ENCODE peak calls at places on chromosomes 13 and 19, in ten cellular contexts. X is heart left ventricle; V is hepatocyte; U is ascending aorta; D is CD4-positive, alpha-beta memory T cell; Z is gastrocnemius medialis; A is fibroblast of lung; C is AG04450; I is heart right ventricle; G is cardiac muscle cell. T is an unnamed sample. For H3K9me3, the result is how much of the 10 kb centered on the place peaks cover.

GRCh38 chr19:40143612-40144011 is 47.6 kb upstream of the MAP3K10 start:
- DNase-seq in C (no peak), V (no peak), I (peak), X (no peak), A (peak), D (peak), U (no peak), G (no peak), Z (no peak), T (no peak)

GRCh38 chr13:51534075-51534817 is 50.0 kb upstream of the WDFY2 start:
- DNase-seq in D (peak), Z (no peak), G (no peak), X (peak), U (peak), C (no peak), A (no peak), V (no peak), I (peak), T (no peak)

GRCh38 chr13:100601716-100602115 is 13.1 kb upstream of the GGACT start:
- DNase-seq in Z (no peak), D (no peak), G (no peak), V (no peak), I (no peak), U (no peak), C (no peak), A (no peak), X (no peak), T (no peak)

GRCh38 chr13:100305398-100305797 is 216.5 kb downstream of the PCCA start:
- DNase-seq in U (no peak), I (no peak), V (no peak), D (no peak), G (no peak), C (no peak), A (no peak), X (no peak), Z (no peak), T (no peak)

GRCh38 chr13:30895773-30896172 is 10.3 kb upstream of the MEDAG start:
- DNase-seq in X (no peak), G (peak), U (peak), D (no peak), C (peak), I (no peak), A (peak), V (peak), Z (peak), T (no peak)

GRCh38 chr13:99392126-99392805 is 85.1 kb upstream of the GPR183 start:
- DNase-seq in X (no peak), C (no peak), Z (no peak), U (peak), G (no peak), A (no peak), V (no peak), D (no peak), I (no peak), T (no peak)

GRCh38 chr19:49713236-49713845 is 22.4 kb downstream of the CPT1C start:
- DNase-seq in Z (no peak), C (no peak), X (no peak), A (no peak), V (no peak), I (no peak), D (no peak), U (no peak), G (no peak), T (no peak)

GRCh38 chr13:20815469-20815868 is 41.7 kb upstream of the EEF1AKMT1 start:
- DNase-seq in D (no peak), C (no peak), X (no peak), V (no peak), I (no peak), A (no peak), Z (no peak), G (no peak), U (no peak), T (no peak)

GRCh38 chr19:6150289-6150688 is 14.8 kb downstream of the ACSBG2 start:
- DNase-seq in Z (no peak), V (no peak), X (no peak), G (no peak), C (no peak), I (no peak), D (no peak), U (peak), A (no peak), T (no peak)

GRCh38 chr13:31772231-31772630 is 32.9 kb downstream of the RXFP2 start:
- DNase-seq in I (no peak), Z (no peak), C (no peak), A (no peak), G (no peak), V (no peak), D (no peak), U (no peak), X (no peak), T (peak)

GRCh38 chr13:113786262-113786841 is 27.3 kb downstream of the TMEM255B start:
- DNase-seq in I (no peak), D (peak), Z (no peak), U (no peak), V (no peak), A (peak), X (no peak), C (peak), G (peak), T (no peak)

GRCh38 chr13:76552373-76552772 is 333.8 kb downstream of the KCTD12 start:
- DNase-seq in X (no peak), I (no peak), V (no peak), A (no peak), G (peak), C (no peak), U (no peak), D (no peak), Z (no peak), T (no peak)

GRCh38 chr19:9885077-9885552 is 50.0 kb downstream of the PIN1 start:
- DNase-seq in D (no peak), G (peak), C (no peak), V (peak), U (no peak), A (peak), X (peak), Z (no peak), I (peak), T (peak)

GRCh38 chr13:46170687-46171086 is 11.3 kb downstream of the LCP1 start:
- DNase-seq in Z (no peak), D (peak), A (peak), C (no peak), V (no peak), U (no peak), X (no peak), I (no peak), G (peak), T (no peak)

GRCh38 chr13:73429691-73430090 is 370.9 kb downstream of the KLF5 start:
- DNase-seq in Z (no peak), G (peak), C (no peak), I (no peak), A (no peak), D (no peak), V (no peak), U (no peak), X (no peak), T (no peak)

GRCh38 chr13:33519561-33520479 is 234.3 kb upstream of the STARD13 start:
- DNase-seq in A (peak), D (no peak), V (no peak), Z (no peak), X (no peak), I (no peak), U (no peak), C (peak), G (peak), T (no peak)

GRCh38 chr19:15986694-15987093 is 37.9 kb downstream of the OR10H4 start:
- DNase-seq in A (no peak), V (no peak), G (no peak), C (no peak), D (peak), Z (no peak), I (no peak), U (no peak), X (no peak), T (no peak)

GRCh38 chr19:2719910-2720776 is 1.0 kb downstream of the DIRAS1 start:
- DNase-seq in X (peak), C (no peak), A (peak), Z (no peak), D (no peak), G (peak), I (peak), U (no peak), V (no peak), T (no peak)

GRCh38 chr19:6616011-6616410 is 25.1 kb upstream of the CD70 start:
- DNase-seq in G (peak), V (no peak), D (no peak), X (no peak), A (no peak), Z (no peak), C (no peak), U (no peak), I (no peak), T (no peak)

GRCh38 chr13:70523622-70524021 is 415.4 kb upstream of the KLHL1 start:
- DNase-seq in A (peak), D (no peak), Z (no peak), C (no peak), U (no peak), V (no peak), X (no peak), I (peak), G (no peak), T (no peak)

GRCh38 chr13:20831254-20831653 is 57.5 kb upstream of the EEF1AKMT1 start:
- DNase-seq in I (no peak), U (no peak), V (no peak), X (no peak), Z (no peak), G (no peak), C (no peak), D (no peak), A (no peak), T (no peak)

GRCh38 chr19:9878511-9879196 is 43.5 kb downstream of the PIN1 start:
- DNase-seq in X (no peak), G (peak), U (no peak), C (no peak), D (no peak), V (no peak), Z (no peak), I (no peak), A (no peak), T (no peak)

GRCh38 chr13:94020833-94021232 is 458.6 kb downstream of the DCT start:
- DNase-seq in Z (no peak), V (no peak), X (no peak), U (no peak), A (peak), I (no peak), G (no peak), D (no peak), C (no peak), T (no peak)

GRCh38 chr13:57634829-57635165 is 3.3 kb downstream of the PCDH17 start:
- DNase-seq in Z (no peak), D (no peak), G (no peak), C (no peak), V (peak), U (no peak), A (no peak), I (peak), X (peak), T (no peak)

GRCh38 chr19:40411958-40412499 is 1.1 kb downstream of the PRX start:
- DNase-seq in U (no peak), V (no peak), G (no peak), Z (peak), A (no peak), C (no peak), I (no peak), D (no peak), X (no peak), T (no peak)

GRCh38 chr19:55461974-55462628 is 659 bp upstream of the ISOC2 start:
- DNase-seq in C (no peak), X (no peak), U (no peak), I (no peak), A (peak), D (no peak), Z (no peak), V (no peak), G (peak), T (peak)

GRCh38 chr19:2188708-2189385 is 25.1 kb downstream of the DOT1L start:
- DNase-seq in C (peak), U (no peak), X (no peak), A (peak), D (no peak), V (no peak), Z (no peak), G (no peak), I (no peak), T (no peak)

GRCh38 chr13:69389899-69390298 is 717.7 kb upstream of the ATXN8OS start:
- DNase-seq in V (peak), C (no peak), I (no peak), D (no peak), G (no peak), Z (no peak), A (peak), U (no peak), X (no peak), T (no peak)

GRCh38 chr19:40424637-40425449 is 949 bp downstream of the SERTAD1 start:
- DNase-seq in X (no peak), U (no peak), A (peak), D (no peak), Z (peak), C (no peak), V (no peak), G (peak), I (no peak), T (peak)

GRCh38 chr13:75357576-75358295 is 124.2 kb downstream of the TBC1D4 start:
- DNase-seq in U (no peak), D (peak), X (no peak), Z (no peak), V (peak), I (no peak), G (peak), C (no peak), A (peak), T (peak)

GRCh38 chr19:5894704-5895349 is 8.8 kb downstream of the NDUFA11 start:
- DNase-seq in D (no peak), I (no peak), G (no peak), V (no peak), C (no peak), U (no peak), A (no peak), X (no peak), Z (no peak), T (no peak)

GRCh38 chr13:25463496-25463895 is 91.7 kb downstream of the ATP8A2 start:
- DNase-seq in Z (no peak), V (no peak), X (no peak), I (no peak), D (no peak), A (no peak), C (no peak), G (no peak), U (no peak), T (no peak)

GRCh38 chr19:11982526-11982925 is 17.7 kb downstream of the ZNF763 start:
- DNase-seq in U (no peak), V (no peak), X (no peak), Z (no peak), G (no peak), A (no peak), C (no peak), I (no peak), D (no peak), T (no peak)

GRCh38 chr13:21894703-21895699 is 224.1 kb downstream of the FGF9 start:
- DNase-seq in X (no peak), D (no peak), Z (no peak), A (no peak), G (no peak), V (no peak), U (peak), I (no peak), C (no peak), T (no peak)
- H3K9me3 ChIP-seq in X (under half), D (under half), Z (under half), A (under half), G (under half), V (under half), U (under half), I (under half), C (under half), T (under half)

GRCh38 chr19:57288373-57288772 is 8.1 kb downstream of the ZNF460 start:
- DNase-seq in G (no peak), C (no peak), A (no peak), X (no peak), U (no peak), V (no peak), D (no peak), I (no peak), Z (no peak), T (no peak)
- H3K9me3 ChIP-seq in G (under half), C (under half), A (under half), X (under half), U (half or more), V (under half), D (under half), I (under half), Z (under half), T (under half)

GRCh38 chr19:21335721-21336120 is 6.5 kb upstream of the ZNF708 start:
- DNase-seq in X (no peak), A (no peak), V (no peak), G (no peak), C (no peak), I (no peak), Z (no peak), U (no peak), D (no peak), T (no peak)
- H3K9me3 ChIP-seq in X (under half), A (under half), V (under half), G (under half), C (under half), I (under half), Z (under half), U (under half), D (under half), T (under half)

GRCh38 chr13:27915301-27916207 is 4.2 kb upstream of the PDX1 start:
- DNase-seq in D (no peak), A (no peak), I (no peak), U (no peak), G (no peak), C (no peak), X (no peak), V (no peak), Z (no peak), T (no peak)
- H3K9me3 ChIP-seq in D (under half), A (under half), I (under half), U (under half), G (under half), C (under half), X (under half), V (under half), Z (under half), T (under half)

GRCh38 chr13:110210604-110210985 is 96.4 kb downstream of the COL4A1 start:
- DNase-seq in A (no peak), Z (no peak), I (no peak), U (no peak), D (no peak), X (no peak), V (no peak), C (no peak), G (no peak), T (no peak)

GRCh38 chr13:110208116-110208515 is 98.8 kb downstream of the COL4A1 start:
- DNase-seq in U (no peak), D (no peak), C (no peak), Z (no peak), V (no peak), A (no peak), X (no peak), I (no peak), G (no peak), T (no peak)

GRCh38 chr13:110211046-110211445 is 95.9 kb downstream of the COL4A1 start:
- DNase-seq in G (no peak), V (no peak), X (no peak), C (no peak), A (no peak), U (no peak), Z (no peak), I (no peak), D (no peak), T (no peak)

GRCh38 chr13:110211735-110212134 is 95.2 kb downstream of the COL4A1 start:
- DNase-seq in Z (no peak), V (no peak), C (no peak), I (no peak), G (no peak), D (no peak), X (no peak), A (no peak), U (no peak), T (no peak)

GRCh38 chr13:110209950-110210603 is 96.9 kb downstream of the COL4A1 start:
- DNase-seq in Z (no peak), A (no peak), D (no peak), G (no peak), C (no peak), U (no peak), V (no peak), I (no peak), X (no peak), T (no peak)
- H3K9me3 ChIP-seq in Z (under half), A (under half), D (under half), G (under half), C (under half), U (under half), V (under half), I (under half), X (under half), T (under half)

GRCh38 chr19:48587387-48587786 is 19.2 kb upstream of the SPACA4 start:
- DNase-seq in V (no peak), C (no peak), G (no peak), U (no peak), I (no peak), X (no peak), Z (no peak), A (no peak), D (no peak), T (no peak)
- H3K9me3 ChIP-seq in V (under half), C (under half), G (under half), U (under half), I (under half), X (under half), Z (under half), A (under half), D (under half), T (under half)

T was measured in HAP-1.